ENCODE peak calls at places on chromosomes 16 and 17, in five cellular contexts. One of them, this sample, is unnamed.

GRCh38 chr16:56855936-56856335 is 9.1 kb upstream of the SLC12A3 start:
- DNase-seq in cardiac muscle cell: no peak
- DNase-seq in uterus: no peak
- DNase-seq in left ventricle myocardium inferior: no peak
- DNase-seq in sigmoid colon: no peak
- DNase-seq in this sample: no peak

GRCh38 chr17:65609749-65610148 is 48.3 kb upstream of the AXIN2 start:
- DNase-seq in left ventricle myocardium inferior: no peak
- DNase-seq in sigmoid colon: peak; percentile 17
- DNase-seq in uterus: no peak
- DNase-seq in cardiac muscle cell: peak; percentile 91
- DNase-seq in this sample: no peak

GRCh38 chr17:82200743-82201497 is 11.7 kb downstream of the CCDC57 start:
- DNase-seq in sigmoid colon: no peak
- DNase-seq in left ventricle myocardium inferior: no peak
- DNase-seq in uterus: no peak
- DNase-seq in cardiac muscle cell: peak; percentile 13
- DNase-seq in this sample: no peak

GRCh38 chr16:89193021-89193575 is 7.2 kb downstream of the SLC22A31 start:
- DNase-seq in cardiac muscle cell: peak; percentile 95
- DNase-seq in left ventricle myocardium inferior: peak; percentile 29
- DNase-seq in uterus: peak; percentile 42
- DNase-seq in sigmoid colon: no peak
- DNase-seq in this sample: no peak

GRCh38 chr17:82400830-82401229 is 17.3 kb upstream of the HEXD start:
- DNase-seq in cardiac muscle cell: no peak
- DNase-seq in left ventricle myocardium inferior: peak; percentile 47
- DNase-seq in uterus: no peak
- DNase-seq in sigmoid colon: no peak
- DNase-seq in this sample: no peak

GRCh38 chr16:2033057-2033911 is 6.6 kb downstream of the NHERF2 start:
- DNase-seq in uterus: peak; percentile 71
- DNase-seq in left ventricle myocardium inferior: peak; percentile 76
- DNase-seq in sigmoid colon: peak; percentile 92
- DNase-seq in cardiac muscle cell: peak; percentile 73
- DNase-seq in this sample: peak; percentile 76

GRCh38 chr16:86946396-86946795 is 368.0 kb downstream of the FOXL1 start:
- DNase-seq in cardiac muscle cell: peak; percentile 23
- DNase-seq in left ventricle myocardium inferior: no peak
- DNase-seq in sigmoid colon: no peak
- DNase-seq in uterus: no peak
- DNase-seq in this sample: no peak

GRCh38 chr16:70685938-70686375 is at the start of gene MTSS2:
- DNase-seq in cardiac muscle cell: peak; percentile 91
- DNase-seq in uterus: peak; percentile 90
- DNase-seq in sigmoid colon: peak; percentile 96
- DNase-seq in left ventricle myocardium inferior: peak; percentile 87
- DNase-seq in this sample: peak; percentile 81

GRCh38 chr17:82668631-82669099 is 20.4 kb upstream of the WDR45B start:
- DNase-seq in cardiac muscle cell: peak; percentile 51
- DNase-seq in uterus: no peak
- DNase-seq in left ventricle myocardium inferior: peak; percentile 59
- DNase-seq in sigmoid colon: peak; percentile 80
- DNase-seq in this sample: peak; percentile 41

GRCh38 chr17:4559139-4559791 is 1.1 kb downstream of the GGT6 start:
- DNase-seq in uterus: no peak
- DNase-seq in sigmoid colon: peak; percentile 61
- DNase-seq in cardiac muscle cell: no peak
- DNase-seq in left ventricle myocardium inferior: no peak
- DNase-seq in this sample: no peak

GRCh38 chr17:4858880-4859260 is 25.7 kb downstream of the MINK1 start:
- DNase-seq in uterus: peak; percentile 43
- DNase-seq in cardiac muscle cell: peak; percentile 27
- DNase-seq in left ventricle myocardium inferior: peak; percentile 63
- DNase-seq in sigmoid colon: peak; percentile 81
- DNase-seq in this sample: peak; percentile 67

GRCh38 chr17:80649200-80649644 is 104.6 kb downstream of the RPTOR start:
- DNase-seq in uterus: no peak
- DNase-seq in cardiac muscle cell: no peak
- DNase-seq in sigmoid colon: no peak
- DNase-seq in left ventricle myocardium inferior: no peak
- DNase-seq in this sample: no peak

GRCh38 chr17:67200727-67201301 is 44.2 kb downstream of the HELZ start:
- DNase-seq in cardiac muscle cell: peak; percentile 21
- DNase-seq in left ventricle myocardium inferior: no peak
- DNase-seq in uterus: no peak
- DNase-seq in sigmoid colon: no peak
- DNase-seq in this sample: no peak

GRCh38 chr16:85882181-85882810 is 16.7 kb upstream of the IRF8 start:
- DNase-seq in sigmoid colon: no peak
- DNase-seq in left ventricle myocardium inferior: no peak
- DNase-seq in cardiac muscle cell: no peak
- DNase-seq in uterus: no peak
- DNase-seq in this sample: no peak

GRCh38 chr17:80308672-80309517 is 48.2 kb downstream of the RNF213 start:
- DNase-seq in cardiac muscle cell: no peak
- DNase-seq in uterus: no peak
- DNase-seq in left ventricle myocardium inferior: no peak
- DNase-seq in sigmoid colon: peak; percentile 28
- DNase-seq in this sample: no peak

GRCh38 chr17:15945493-15946209 is 721 bp downstream of the ADORA2B start:
- DNase-seq in uterus: no peak
- DNase-seq in sigmoid colon: peak; percentile 71
- DNase-seq in left ventricle myocardium inferior: no peak
- DNase-seq in cardiac muscle cell: peak; percentile 42
- DNase-seq in this sample: no peak

GRCh38 chr16:58336332-58337089 is 41.7 kb upstream of the PRSS54 start:
- DNase-seq in sigmoid colon: peak; percentile 85
- DNase-seq in left ventricle myocardium inferior: peak; percentile 84
- DNase-seq in uterus: peak; percentile 78
- DNase-seq in cardiac muscle cell: peak; percentile 76
- DNase-seq in this sample: peak; percentile 60

DNA sequence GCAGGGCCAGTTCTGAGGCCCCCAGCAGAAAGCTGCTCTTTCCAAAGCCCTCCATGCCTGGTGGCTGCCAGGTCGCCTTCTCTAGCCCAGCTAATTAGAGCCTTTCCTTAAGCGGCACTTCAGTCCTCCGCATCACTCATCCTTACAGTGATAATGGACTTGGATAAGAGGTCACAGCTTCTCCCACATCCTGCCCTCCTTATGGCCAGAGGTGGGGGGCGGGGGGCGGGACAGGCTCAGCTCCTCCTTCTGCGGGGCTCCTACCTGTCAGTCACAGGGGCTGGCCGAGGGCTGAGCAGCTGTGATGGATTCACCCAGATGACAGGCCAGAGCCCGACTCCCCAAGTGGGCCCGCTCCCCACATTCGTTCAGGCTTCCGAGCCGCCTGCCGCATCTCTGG is 41.4 kb downstream of the GRIN2C start:
- DNase-seq in uterus: no peak
- DNase-seq in left ventricle myocardium inferior: no peak
- DNase-seq in cardiac muscle cell: no peak
- DNase-seq in sigmoid colon: no peak
- DNase-seq in this sample: no peak
- H3K4me1 ChIP-seq in uterus: no peaks in the 10 kb centered on the region
- H3K4me1 ChIP-seq in left ventricle myocardium inferior: peaks cover 33% of the 10 kb centered on the region
- H3K4me1 ChIP-seq in cardiac muscle cell: peaks cover 63% of the 10 kb centered on the region
- H3K4me1 ChIP-seq in sigmoid colon: no peaks in the 10 kb centered on the region
- H3K4me1 ChIP-seq in this sample: no peaks in the 10 kb centered on the region

DNA sequence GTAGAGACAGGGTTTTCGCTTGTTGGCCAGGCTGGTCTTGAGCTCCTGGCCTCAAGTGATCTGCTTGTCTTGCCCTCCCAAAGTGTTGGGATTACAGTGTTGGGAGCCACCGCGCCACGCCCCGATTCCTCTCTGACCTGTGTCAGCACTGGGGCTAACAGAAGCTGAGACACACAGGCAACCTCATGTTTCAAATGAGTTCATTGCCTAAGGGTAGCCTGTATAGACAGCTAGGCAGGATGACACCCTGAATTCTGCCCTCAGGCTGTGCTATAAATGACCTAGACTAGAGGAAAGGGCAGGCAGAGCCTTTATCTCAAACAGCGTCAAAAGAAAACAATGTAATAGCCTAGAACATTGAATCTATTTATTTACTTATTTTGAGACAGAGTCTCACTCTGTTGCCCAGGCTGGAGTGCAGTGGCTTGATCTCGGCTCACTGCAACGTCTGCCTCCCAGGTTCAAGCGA is 2.3 kb upstream of the CDK3 start:
- DNase-seq in cardiac muscle cell: no peak
- DNase-seq in left ventricle myocardium inferior: no peak
- DNase-seq in uterus: no peak
- DNase-seq in sigmoid colon: no peak
- DNase-seq in this sample: no peak
- TF ChIP-seq CTCF in cardiac muscle cell: no peak
- TF ChIP-seq CTCF in left ventricle myocardium inferior: no peak
- TF ChIP-seq CTCF in uterus: no peak
- TF ChIP-seq CTCF in sigmoid colon: no peak
- TF ChIP-seq CTCF in this sample: no peak

GRCh38 chr16:30652718-30653117 is 2.0 kb downstream of the PRR14 start:
- DNase-seq in uterus: no peak
- DNase-seq in sigmoid colon: no peak
- DNase-seq in left ventricle myocardium inferior: no peak
- DNase-seq in cardiac muscle cell: no peak
- DNase-seq in this sample: no peak

GRCh38 chr16:30652005-30652296 is 1.2 kb downstream of the PRR14 start:
- DNase-seq in uterus: no peak
- DNase-seq in cardiac muscle cell: no peak
- DNase-seq in sigmoid colon: no peak
- DNase-seq in left ventricle myocardium inferior: no peak
- DNase-seq in this sample: no peak

GRCh38 chr16:30651124-30652004 is 604 bp downstream of the PRR14 start:
- DNase-seq in uterus: peak; percentile 60
- DNase-seq in left ventricle myocardium inferior: peak; percentile 74
- DNase-seq in sigmoid colon: peak; percentile 85
- DNase-seq in cardiac muscle cell: peak; percentile 75
- DNase-seq in this sample: no peak

GRCh38 chr16:30649725-30650368 is 913 bp upstream of the PRR14 start:
- DNase-seq in left ventricle myocardium inferior: no peak
- DNase-seq in sigmoid colon: no peak
- DNase-seq in uterus: no peak
- DNase-seq in cardiac muscle cell: no peak
- DNase-seq in this sample: no peak

DNA sequence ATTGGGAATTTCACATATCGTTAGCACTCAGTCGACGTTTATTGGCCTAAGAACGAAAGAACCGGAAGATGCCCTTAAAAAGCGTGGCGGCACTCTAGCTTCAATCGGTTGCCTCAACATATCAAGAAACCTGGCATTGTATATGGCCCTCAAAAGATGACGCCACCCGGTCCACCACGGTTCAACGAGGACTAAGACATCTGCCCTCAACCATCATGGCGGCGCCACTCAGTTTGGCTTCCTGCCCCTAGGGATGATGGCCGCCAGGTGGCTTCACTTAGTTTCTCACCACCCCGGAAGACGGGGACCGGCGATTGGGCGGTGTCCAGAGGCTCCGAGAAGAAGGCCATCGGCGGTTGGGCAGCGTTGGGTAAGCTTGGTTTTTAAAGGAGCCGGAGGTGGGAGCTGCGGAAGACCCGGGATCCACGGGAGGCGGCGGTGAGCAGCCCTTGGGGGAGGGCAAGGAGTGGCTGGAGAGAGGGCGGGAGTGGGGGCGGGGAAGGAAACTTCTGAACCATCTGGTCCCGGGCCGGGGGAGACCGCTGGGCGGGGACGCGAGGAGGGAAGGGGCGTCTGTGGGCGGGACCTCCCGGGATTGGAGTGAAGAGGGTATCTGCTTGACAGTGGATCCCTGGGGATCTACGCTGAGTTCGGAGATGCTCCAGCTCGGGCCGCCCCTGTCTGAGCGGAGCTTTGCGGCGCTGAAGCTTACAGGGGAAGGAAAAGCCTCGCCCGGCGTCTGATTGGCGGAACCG is at the start of gene PRR14:
- DNase-seq in uterus: peak; percentile 100
- DNase-seq in left ventricle myocardium inferior: peak; percentile 100
- DNase-seq in cardiac muscle cell: peak; percentile 100
- DNase-seq in sigmoid colon: peak; percentile 100
- DNase-seq in this sample: peak; percentile 100
- H3K4me3 ChIP-seq in uterus: peak within 1 kb of the TSS; percentile 77
- H3K4me3 ChIP-seq in left ventricle myocardium inferior: peak within 1 kb of the TSS; percentile 90
- H3K4me3 ChIP-seq in cardiac muscle cell: peak within 1 kb of the TSS; percentile 56
- H3K4me3 ChIP-seq in sigmoid colon: peak within 1 kb of the TSS; percentile 82
- H3K4me3 ChIP-seq in this sample: peak within 1 kb of the TSS; percentile 74

GRCh38 chr17:57257213-57257873 is 1.0 kb downstream of the MSI2 start:
- DNase-seq in uterus: no peak
- DNase-seq in left ventricle myocardium inferior: no peak
- DNase-seq in cardiac muscle cell: no peak
- DNase-seq in sigmoid colon: no peak
- DNase-seq in this sample: no peak
- H3K4me1 ChIP-seq in uterus: peaks cover 6% of the 10 kb centered on the region
- H3K4me1 ChIP-seq in left ventricle myocardium inferior: peaks cover 48% of the 10 kb centered on the region
- H3K4me1 ChIP-seq in cardiac muscle cell: peaks cover 19% of the 10 kb centered on the region
- H3K4me1 ChIP-seq in sigmoid colon: peaks cover 38% of the 10 kb centered on the region
- H3K4me1 ChIP-seq in this sample: peaks cover 4% of the 10 kb centered on the region

GRCh38 chr16:75060708-75061107 is 55.9 kb downstream of the LDHD start:
- DNase-seq in left ventricle myocardium inferior: no peak
- DNase-seq in sigmoid colon: no peak
- DNase-seq in uterus: no peak
- DNase-seq in cardiac muscle cell: no peak
- DNase-seq in this sample: no peak

GRCh38 chr16:75062944-75063444 is 53.6 kb downstream of the LDHD start:
- DNase-seq in cardiac muscle cell: no peak
- DNase-seq in sigmoid colon: no peak
- DNase-seq in left ventricle myocardium inferior: no peak
- DNase-seq in uterus: no peak
- DNase-seq in this sample: no peak

GRCh38 chr16:75061677-75062076 is 54.9 kb downstream of the LDHD start:
- DNase-seq in cardiac muscle cell: no peak
- DNase-seq in sigmoid colon: peak; percentile 74
- DNase-seq in uterus: peak; percentile 50
- DNase-seq in left ventricle myocardium inferior: no peak
- DNase-seq in this sample: no peak

GRCh38 chr16:75063549-75064082 is 53.0 kb downstream of the LDHD start:
- DNase-seq in uterus: no peak
- DNase-seq in sigmoid colon: no peak
- DNase-seq in left ventricle myocardium inferior: no peak
- DNase-seq in cardiac muscle cell: no peak
- DNase-seq in this sample: no peak

GRCh38 chr16:75062135-75062943 is 54.2 kb downstream of the LDHD start:
- DNase-seq in left ventricle myocardium inferior: peak; percentile 73
- DNase-seq in sigmoid colon: peak; percentile 87
- DNase-seq in uterus: no peak
- DNase-seq in cardiac muscle cell: peak; percentile 61
- DNase-seq in this sample: no peak
- TF ChIP-seq CTCF in left ventricle myocardium inferior: no peak
- TF ChIP-seq CTCF in sigmoid colon: no peak
- TF ChIP-seq CTCF in uterus: no peak
- TF ChIP-seq CTCF in cardiac muscle cell: no peak
- TF ChIP-seq CTCF in this sample: no peak

This sample was measured in breast epithelium.